ENCODE peak calls at places on chromosomes 3 and 15, in five cellular contexts. One of them, this sample, is unnamed.

GRCh38 chr3:195766671-195767070 is 45.1 kb downstream of the MUC4 start:
- DNase-seq in transverse colon: no peak
- DNase-seq in iris pigment epithelial cell: no peak
- DNase-seq in NCI-H1436: no peak
- DNase-seq in NCI-H2029: no peak
- DNase-seq in this sample: no peak

GRCh38 chr15:59699810-59700431 is 10.8 kb upstream of the BNIP2 start:
- DNase-seq in transverse colon: no peak
- DNase-seq in iris pigment epithelial cell: peak
- DNase-seq in NCI-H1436: no peak
- DNase-seq in NCI-H2029: no peak
- DNase-seq in this sample: no peak

GRCh38 chr3:65995030-65995429 is 43.7 kb downstream of the MAGI1 start:
- DNase-seq in transverse colon: no peak
- DNase-seq in iris pigment epithelial cell: peak
- DNase-seq in NCI-H1436: no peak
- DNase-seq in NCI-H2029: no peak
- DNase-seq in this sample: no peak

GRCh38 chr3:150256336-150256735 is 151.8 kb upstream of the TSC22D2 start:
- DNase-seq in transverse colon: no peak
- DNase-seq in iris pigment epithelial cell: no peak
- DNase-seq in NCI-H1436: no peak
- DNase-seq in NCI-H2029: no peak
- DNase-seq in this sample: no peak

GRCh38 chr3:42502429-42503250 is at the start of gene VIPR1:
- DNase-seq in transverse colon: peak
- DNase-seq in iris pigment epithelial cell: no peak
- DNase-seq in NCI-H1436: peak
- DNase-seq in NCI-H2029: peak
- DNase-seq in this sample: peak

GRCh38 chr3:143831208-143831607 is 17.1 kb downstream of the SLC9A9 start:
- DNase-seq in transverse colon: no peak
- DNase-seq in iris pigment epithelial cell: peak
- DNase-seq in NCI-H1436: no peak
- DNase-seq in NCI-H2029: no peak
- DNase-seq in this sample: no peak

GRCh38 chr15:72033711-72034110 is 84.2 kb downstream of the MYO9A start:
- DNase-seq in transverse colon: no peak
- DNase-seq in iris pigment epithelial cell: peak
- DNase-seq in NCI-H1436: no peak
- DNase-seq in NCI-H2029: no peak
- DNase-seq in this sample: no peak

GRCh38 chr15:99451484-99451883 is 114.3 kb upstream of the MEF2A start:
- DNase-seq in transverse colon: no peak
- DNase-seq in iris pigment epithelial cell: no peak
- DNase-seq in NCI-H1436: no peak
- DNase-seq in NCI-H2029: no peak
- DNase-seq in this sample: no peak

GRCh38 chr15:87649175-87649574 is 607.4 kb downstream of the NTRK3 start:
- DNase-seq in transverse colon: no peak
- DNase-seq in iris pigment epithelial cell: no peak
- DNase-seq in NCI-H1436: no peak
- DNase-seq in NCI-H2029: no peak
- DNase-seq in this sample: no peak

GRCh38 chr15:31045606-31046005 is 54.2 kb upstream of the MTMR10 start:
- DNase-seq in transverse colon: no peak
- DNase-seq in iris pigment epithelial cell: no peak
- DNase-seq in NCI-H1436: no peak
- DNase-seq in NCI-H2029: no peak
- DNase-seq in this sample: no peak

GRCh38 chr3:155497930-155498647 is 204.6 kb upstream of the STRIT1 start:
- DNase-seq in transverse colon: no peak
- DNase-seq in iris pigment epithelial cell: peak
- DNase-seq in NCI-H1436: no peak
- DNase-seq in NCI-H2029: no peak
- DNase-seq in this sample: no peak

This sample was measured in G401.